ENCODE peak calls at places on chromosomes 3 and 15, in nine cellular contexts. O, P, G, Z, T, H, J, A and K are unnamed samples.

GRCh38 chr3:33385423-33385822 is 54.8 kb downstream of the UBP1 start:
- DNase-seq in H (no peak), T (peak; percentile 68), O (no peak), G (no peak), A (no peak), P (no peak), J (no peak), Z (no peak), K (no peak)

GRCh38 chr3:11116336-11117059 is 37.8 kb upstream of the HRH1 start:
- DNase-seq in Z (no peak), T (no peak), O (no peak), G (no peak), P (peak; percentile 22), J (no peak), H (no peak), A (no peak), K (no peak)

GRCh38 chr15:58409861-58410260 is 21.9 kb upstream of the LIPC start:
- DNase-seq in P (no peak), J (no peak), H (no peak), G (no peak), O (no peak), A (no peak), Z (no peak), T (no peak), K (peak; percentile 25)

GRCh38 chr3:145244327-145244726 is 916.7 kb downstream of the PLOD2 start:
- DNase-seq in Z (no peak), J (no peak), T (no peak), O (no peak), P (peak; percentile 2), G (no peak), A (no peak), H (no peak), K (no peak)

GRCh38 chr15:77060560-77060959 is 10.3 kb downstream of the TSPAN3 start:
- DNase-seq in P (peak; percentile 60), T (no peak), A (peak; percentile 18), H (no peak), Z (peak; percentile 51), O (no peak), J (no peak), G (no peak), K (no peak)

GRCh38 chr3:106542101-106542769 is 673.4 kb upstream of the CBLB start:
- DNase-seq in T (no peak), J (no peak), O (no peak), G (no peak), Z (peak; percentile 49), H (no peak), A (no peak), P (peak; percentile 46), K (no peak)

GRCh38 chr3:179189764-179190163 is 41.6 kb downstream of the PIK3CA start:
- DNase-seq in J (peak; percentile 41), Z (peak; percentile 81), G (no peak), O (no peak), A (peak; percentile 24), P (peak; percentile 79), H (no peak), T (no peak), K (no peak)

GRCh38 chr3:34012102-34012461 is 213.7 kb downstream of the PDCD6IP start:
- DNase-seq in P (peak; percentile 96), T (no peak), H (no peak), Z (peak; percentile 93), G (peak; percentile 43), A (peak; percentile 87), O (no peak), J (peak; percentile 93), K (peak; percentile 83)

GRCh38 chr15:58755956-58756355 is 6.4 kb upstream of the ADAM10 start:
- DNase-seq in H (no peak), A (no peak), Z (no peak), P (no peak), T (no peak), O (no peak), J (no peak), G (no peak), K (no peak)

GRCh38 chr3:36991923-36992805 is 767 bp downstream of the EPM2AIP1 start:
- DNase-seq in T (no peak), P (peak; percentile 72), O (no peak), A (peak; percentile 36), J (peak; percentile 15), Z (peak; percentile 51), G (no peak), H (peak; percentile 3), K (no peak)

GRCh38 chr3:57087361-57088092 is 27.1 kb downstream of the SPATA12 start:
- DNase-seq in O (no peak), G (no peak), A (no peak), P (no peak), Z (no peak), H (no peak), T (no peak), J (no peak), K (no peak)

GRCh38 chr15:99981223-99981647 is 248.0 kb upstream of the LYSMD4 start:
- DNase-seq in G (no peak), T (no peak), J (no peak), H (no peak), Z (no peak), P (no peak), O (no peak), A (no peak), K (no peak)

GRCh38 chr3:122691195-122691594 is 10.6 kb downstream of the PARP14 start:
- DNase-seq in H (no peak), A (peak; percentile 27), G (no peak), P (peak; percentile 74), T (no peak), Z (peak; percentile 49), O (no peak), J (no peak), K (peak; percentile 69)

GRCh38 chr3:12405432-12406272 is 78.6 kb upstream of the TSEN2 start:
- DNase-seq in P (peak; percentile 95), J (peak; percentile 72), A (peak; percentile 83), G (no peak), T (no peak), Z (peak; percentile 97), O (peak; percentile 77), H (no peak), K (peak; percentile 95)

GRCh38 chr3:27659279-27660021 is 62.7 kb downstream of the EOMES start:
- DNase-seq in H (peak; percentile 68), A (peak; percentile 46), P (peak; percentile 49), T (no peak), Z (peak; percentile 65), G (peak; percentile 3), J (peak; percentile 53), O (no peak), K (peak; percentile 19)

GRCh38 chr3:157695586-157695985 is 192.4 kb upstream of the VEPH1 start:
- DNase-seq in Z (no peak), T (no peak), G (no peak), O (no peak), A (no peak), J (no peak), P (no peak), H (no peak), K (no peak)

GRCh38 chr3:117553461-117553860 is 843.9 kb downstream of the TUSC7 start:
- DNase-seq in T (no peak), P (peak; percentile 13), A (no peak), G (no peak), H (no peak), J (peak; percentile 14), Z (peak; percentile 27), O (no peak), K (peak; percentile 48)

GRCh38 chr3:70905496-70905895 is 593.1 kb upstream of the MDFIC2 start:
- DNase-seq in O (no peak), G (no peak), P (no peak), H (no peak), J (no peak), T (no peak), Z (no peak), A (no peak), K (no peak)

GRCh38 chr3:60269377-60269776 is 981.9 kb downstream of the FHIT start:
- DNase-seq in A (no peak), H (no peak), O (no peak), T (no peak), G (no peak), J (no peak), P (no peak), Z (peak; percentile 70), K (no peak)

GRCh38 chr3:94299741-94300140 is 236.9 kb downstream of the NSUN3 start:
- DNase-seq in H (no peak), O (no peak), J (no peak), T (no peak), A (no peak), P (no peak), G (no peak), Z (no peak), K (no peak)

GRCh38 chr3:150710097-150710496 is 6.4 kb upstream of the ERICH6 start:
- DNase-seq in H (no peak), A (no peak), T (no peak), G (no peak), Z (no peak), P (peak; percentile 70), J (no peak), O (no peak), K (no peak)

GRCh38 chr3:46971742-46972141 is 4.8 kb downstream of the CCDC12 start:
- DNase-seq in O (no peak), A (no peak), H (no peak), T (no peak), G (no peak), J (no peak), P (no peak), Z (no peak), K (no peak)

GRCh38 chr3:194840661-194841514 is 155.2 kb downstream of the FAM43A start:
- DNase-seq in A (no peak), T (no peak), J (peak; percentile 20), P (peak; percentile 9), G (no peak), H (no peak), O (no peak), Z (peak; percentile 83), K (peak; percentile 54)

GRCh38 chr3:184154909-184155643 is at the start of gene DVL3:
- DNase-seq in O (peak; percentile 81), G (peak; percentile 73), Z (peak; percentile 60), H (peak; percentile 63), A (peak; percentile 90), T (no peak), P (peak; percentile 64), J (peak; percentile 73), K (peak; percentile 70)

GRCh38 chr3:9583371-9583770 is 29.7 kb upstream of the LHFPL4 start:
- DNase-seq in T (no peak), G (no peak), Z (no peak), H (no peak), P (no peak), J (no peak), O (no peak), A (no peak), K (no peak)

GRCh38 chr3:196440041-196440537 is 7.9 kb upstream of the UBXN7 start:
- DNase-seq in H (no peak), J (peak; percentile 31), G (no peak), O (peak; percentile 39), Z (peak; percentile 34), A (no peak), P (peak; percentile 46), T (no peak), K (no peak)

GRCh38 chr3:30169459-30169858 is 436.9 kb upstream of the TGFBR2 start:
- DNase-seq in O (no peak), J (no peak), Z (no peak), H (no peak), T (no peak), P (no peak), A (no peak), G (no peak), K (no peak)

GRCh38 chr3:27722957-27723802 is 1.1 kb upstream of the EOMES start:
- DNase-seq in G (no peak), H (no peak), Z (no peak), T (no peak), P (no peak), A (no peak), O (no peak), J (no peak), K (no peak)

GRCh38 chr15:62886431-62887071 is 156.0 kb upstream of the TPM1 start:
- DNase-seq in Z (peak; percentile 48), O (no peak), P (peak; percentile 85), J (no peak), T (no peak), H (no peak), A (no peak), G (no peak), K (no peak)

GRCh38 chr3:99509224-99509623 is 129.2 kb upstream of the COL8A1 start:
- DNase-seq in H (no peak), A (peak; percentile 42), P (peak; percentile 91), G (no peak), T (no peak), O (no peak), J (no peak), Z (peak; percentile 80), K (no peak)

GRCh38 chr3:13654330-13655073 is 105.6 kb downstream of the FBLN2 start:
- DNase-seq in Z (no peak), O (no peak), G (no peak), A (no peak), T (peak; percentile 88), H (peak; percentile 34), P (no peak), J (no peak), K (no peak)